ENCODE peak calls at places on chromosomes 2 and 18, in nine cellular contexts. T is astrocyte of the spinal cord, X is MCF 10A, S is fibroblast of pulmonary artery, C is CMK, H is EL, E is H54, I is psoas muscle, K is PC-3. J is an unnamed sample.

GRCh38 chr18:14174706-14175085 is 42.5 kb upstream of the ZNF519 start:
- DNase-seq in X (no peak), K (no peak), I (no peak), T (no peak), H (no peak), E (no peak), S (no peak), C (no peak), J (no peak)

GRCh38 chr2:221133941-221134340 is 438.2 kb downstream of the EPHA4 start:
- DNase-seq in K (no peak), T (no peak), I (no peak), H (peak), S (no peak), C (no peak), X (no peak), E (peak), J (no peak)

GRCh38 chr18:2304378-2305175 is 266.7 kb downstream of the METTL4 start:
- DNase-seq in S (peak), I (no peak), H (peak), C (no peak), K (peak), E (peak), X (peak), T (peak), J (no peak)

GRCh38 chr2:181128199-181128598 is 147.8 kb downstream of the UBE2E3 start:
- DNase-seq in C (no peak), I (no peak), E (no peak), T (no peak), K (no peak), H (no peak), S (no peak), X (no peak), J (no peak)

GRCh38 chr2:176473177-176473576 is 203.9 kb downstream of the MTX2 start:
- DNase-seq in S (peak), I (peak), H (peak), K (no peak), X (peak), E (no peak), T (peak), C (no peak), J (no peak)

GRCh38 chr18:11847811-11848210 is 3.4 kb upstream of the CHMP1B start:
- DNase-seq in I (no peak), E (no peak), H (no peak), K (no peak), S (no peak), X (no peak), C (no peak), T (no peak), J (no peak)

GRCh38 chr2:112698834-112699515 is 21.8 kb upstream of the NT5DC4 start:
- DNase-seq in T (no peak), I (no peak), K (no peak), H (no peak), E (no peak), C (no peak), S (no peak), X (no peak), J (no peak)

GRCh38 chr2:2181505-2181904 is 149.6 kb downstream of the MYT1L start:
- DNase-seq in C (no peak), S (no peak), E (no peak), X (no peak), T (no peak), I (no peak), H (no peak), K (no peak), J (no peak)

GRCh38 chr2:17479875-17480274 is 38.4 kb downstream of the RAD51AP2 start:
- DNase-seq in E (no peak), S (peak), K (peak), T (peak), H (peak), X (peak), I (no peak), C (no peak), J (no peak)

GRCh38 chr2:36389081-36389480 is 33.5 kb downstream of the CRIM1 start:
- DNase-seq in S (peak), K (peak), E (no peak), C (no peak), H (peak), X (no peak), I (no peak), T (peak), J (no peak)

GRCh38 chr18:657311-657997 is at the start of gene TYMS:
- DNase-seq in H (peak), S (peak), T (peak), X (peak), E (peak), K (peak), I (peak), C (peak), J (peak)

GRCh38 chr2:70732736-70733427 is 35.1 kb downstream of the ADD2 start:
- DNase-seq in C (no peak), H (no peak), X (no peak), I (no peak), S (no peak), K (no peak), E (no peak), T (no peak), J (no peak)

GRCh38 chr2:241410739-241411176 is 54.7 kb downstream of the FARP2 start:
- DNase-seq in I (no peak), K (peak), X (no peak), E (peak), S (peak), T (peak), C (no peak), H (peak), J (peak)

GRCh38 chr2:165911231-165911630 is 42.3 kb downstream of the TTC21B start:
- DNase-seq in C (no peak), I (no peak), X (no peak), S (peak), E (no peak), T (peak), K (no peak), H (peak), J (no peak)

GRCh38 chr2:238379096-238379810 is 47.5 kb upstream of the ASB1 start:
- DNase-seq in I (no peak), S (peak), X (no peak), K (peak), C (peak), T (peak), H (peak), E (peak), J (peak)

GRCh38 chr2:36069083-36069482 is 286.5 kb upstream of the CRIM1 start:
- DNase-seq in I (no peak), C (no peak), K (no peak), T (no peak), E (no peak), X (no peak), H (no peak), S (no peak), J (no peak)

GRCh38 chr2:238097988-238098853 is 1.9 kb upstream of the ESPNL start:
- DNase-seq in C (peak), H (peak), I (peak), K (peak), T (peak), X (peak), E (peak), S (peak), J (peak)

GRCh38 chr2:157307021-157307420 is 18.6 kb downstream of the ERMN start:
- DNase-seq in H (peak), K (peak), X (no peak), C (no peak), T (peak), S (no peak), I (no peak), E (no peak), J (peak)

GRCh38 chr2:171837736-171838135 is 56.3 kb downstream of the SLC25A12 start:
- DNase-seq in C (no peak), S (peak), I (no peak), K (no peak), X (peak), H (no peak), E (no peak), T (no peak), J (no peak)

GRCh38 chr2:106932644-106933043 is 46.7 kb upstream of the ST6GAL2 start:
- DNase-seq in K (peak), X (no peak), H (no peak), I (no peak), S (no peak), E (no peak), T (no peak), C (no peak), J (no peak)

GRCh38 chr18:51651761-51652160 is 454.3 kb upstream of the MEX3C start:
- DNase-seq in X (no peak), E (no peak), C (no peak), S (no peak), H (no peak), I (no peak), T (no peak), K (no peak), J (no peak)

GRCh38 chr2:402721-403120 is 114.8 kb upstream of the ALKAL2 start:
- DNase-seq in I (no peak), E (no peak), H (no peak), X (no peak), K (no peak), S (no peak), T (no peak), C (no peak), J (no peak)

GRCh38 chr2:176080540-176081355 is 3.0 kb downstream of the EVX2 start:
- DNase-seq in H (peak), X (no peak), E (no peak), C (no peak), K (no peak), S (no peak), T (no peak), I (no peak), J (no peak)

GRCh38 chr2:231648579-231649174 is 56.0 kb downstream of the TEX44 start:
- DNase-seq in K (peak), I (peak), T (peak), E (peak), S (peak), X (peak), C (no peak), H (peak), J (no peak)

GRCh38 chr2:69940691-69941090 is 20.7 kb downstream of the ASPRV1 start:
- DNase-seq in X (no peak), H (no peak), K (no peak), E (no peak), I (no peak), S (no peak), C (no peak), T (no peak), J (no peak)

GRCh38 chr2:64989126-64989981 is at the start of gene SLC1A4:
- DNase-seq in C (peak), E (peak), S (peak), I (peak), H (peak), T (peak), K (peak), X (peak), J (no peak)

GRCh38 chr2:119482481-119483394 is 41.5 kb downstream of the SCTR start:
- DNase-seq in X (no peak), C (no peak), S (no peak), T (no peak), E (no peak), H (no peak), K (no peak), I (peak), J (no peak)

GRCh38 chr2:237427807-237428506 is 14.0 kb upstream of the COL6A3 start:
- DNase-seq in E (no peak), I (no peak), S (no peak), X (no peak), H (no peak), T (no peak), C (no peak), K (no peak), J (no peak)

GRCh38 chr2:27885656-27886055 is 4.5 kb downstream of the RBKS start:
- DNase-seq in H (peak), X (no peak), C (no peak), E (no peak), T (no peak), S (peak), I (no peak), K (no peak), J (no peak)

GRCh38 chr2:206424134-206424533 is 19.2 kb upstream of the ADAM23 start:
- DNase-seq in C (no peak), S (peak), K (peak), E (no peak), T (no peak), X (no peak), I (no peak), H (no peak), J (no peak)

GRCh38 chr18:33611525-33612135 is 33.6 kb downstream of the ASXL3 start:
- DNase-seq in E (no peak), H (no peak), T (no peak), I (no peak), C (no peak), K (no peak), X (no peak), S (no peak), J (no peak)

GRCh38 chr2:46913471-46914381 is 1.9 kb downstream of the MCFD2 start:
- DNase-seq in K (peak), E (peak), T (peak), C (peak), X (peak), I (peak), S (peak), H (peak), J (no peak)

GRCh38 chr2:124272442-124272841 is 247.4 kb downstream of the CNTNAP5 start:
- DNase-seq in H (no peak), C (no peak), S (no peak), I (no peak), T (no peak), E (no peak), K (no peak), X (no peak), J (no peak)

GRCh38 chr2:216294305-216294704 is 78.0 kb downstream of the MARCHF4 start:
- DNase-seq in K (no peak), H (no peak), S (no peak), I (no peak), C (no peak), E (no peak), T (no peak), X (no peak), J (no peak)

J was measured in COLO829.